ENCODE peak calls at places on chromosomes 11 and 22, in seven cellular contexts. One of them, this sample, is unnamed. For H3K9me3, the result is how much of the 10 kb centered on the place peaks cover.

GRCh38 chr22:36360871-36361383 is 26.8 kb downstream of the MYH9 start:
- DNase-seq in GM12878: no peak
- DNase-seq in K562: no peak
- DNase-seq in A549: no peak
- DNase-seq in SK-N-SH: no peak
- DNase-seq in HepG2: no peak
- DNase-seq in Panc1: no peak
- DNase-seq in this sample: no peak

GRCh38 chr22:31342389-31343125 is 3.6 kb downstream of the PATZ1 start:
- DNase-seq in GM12878: no peak
- DNase-seq in K562: no peak
- DNase-seq in A549: no peak
- DNase-seq in SK-N-SH: no peak
- DNase-seq in HepG2: no peak
- DNase-seq in Panc1: no peak
- DNase-seq in this sample: no peak

GRCh38 chr11:131279685-131280084 is 90.7 kb upstream of the NTM start:
- DNase-seq in GM12878: no peak
- DNase-seq in K562: no peak
- DNase-seq in A549: no peak
- DNase-seq in SK-N-SH: no peak
- DNase-seq in HepG2: no peak
- DNase-seq in Panc1: no peak
- DNase-seq in this sample: no peak

GRCh38 chr11:111520565-111520964 is 6.0 kb downstream of the HOATZ start:
- DNase-seq in GM12878: no peak
- DNase-seq in K562: no peak
- DNase-seq in A549: no peak
- DNase-seq in SK-N-SH: no peak
- DNase-seq in HepG2: no peak
- DNase-seq in Panc1: no peak
- DNase-seq in this sample: no peak

GRCh38 chr11:34948721-34949120 is 32.3 kb downstream of the PDHX start:
- DNase-seq in GM12878: no peak
- DNase-seq in K562: no peak
- DNase-seq in A549: no peak
- DNase-seq in SK-N-SH: no peak
- DNase-seq in HepG2: no peak
- DNase-seq in Panc1: no peak
- DNase-seq in this sample: no peak

GRCh38 chr22:22168190-22168940 is 76.2 kb upstream of the VPREB1 start:
- DNase-seq in GM12878: peak
- DNase-seq in K562: peak
- DNase-seq in A549: peak
- DNase-seq in SK-N-SH: peak
- DNase-seq in HepG2: peak
- DNase-seq in Panc1: no peak
- DNase-seq in this sample: peak

GRCh38 chr11:76768091-76769047 is 14.8 kb upstream of the TSKU start:
- DNase-seq in GM12878: no peak
- DNase-seq in K562: no peak
- DNase-seq in A549: no peak
- DNase-seq in SK-N-SH: no peak
- DNase-seq in HepG2: peak
- DNase-seq in Panc1: no peak
- DNase-seq in this sample: no peak

GRCh38 chr11:124791626-124792341 is 8.4 kb downstream of the MSANTD2 start:
- DNase-seq in GM12878: no peak
- DNase-seq in K562: no peak
- DNase-seq in A549: no peak
- DNase-seq in SK-N-SH: no peak
- DNase-seq in HepG2: no peak
- DNase-seq in Panc1: no peak
- DNase-seq in this sample: no peak

GRCh38 chr22:32409977-32410376 is 2.1 kb downstream of the RTCB start:
- DNase-seq in GM12878: no peak
- DNase-seq in K562: no peak
- DNase-seq in A549: no peak
- DNase-seq in SK-N-SH: no peak
- DNase-seq in HepG2: no peak
- DNase-seq in Panc1: no peak
- DNase-seq in this sample: no peak

GRCh38 chr22:41445171-41446056 is 1.2 kb downstream of the TOB2 start:
- DNase-seq in GM12878: no peak
- DNase-seq in K562: peak
- DNase-seq in A549: peak
- DNase-seq in SK-N-SH: no peak
- DNase-seq in HepG2: no peak
- DNase-seq in Panc1: no peak
- DNase-seq in this sample: no peak

GRCh38 chr11:15665368-15665871 is 550.7 kb downstream of the INSC start:
- DNase-seq in GM12878: no peak
- DNase-seq in K562: no peak
- DNase-seq in A549: peak
- DNase-seq in SK-N-SH: no peak
- DNase-seq in HepG2: peak
- DNase-seq in Panc1: no peak
- DNase-seq in this sample: no peak

GRCh38 chr11:57314221-57314973 is 10.4 kb downstream of the TNKS1BP1 start:
- DNase-seq in GM12878: no peak
- DNase-seq in K562: no peak
- DNase-seq in A549: no peak
- DNase-seq in SK-N-SH: no peak
- DNase-seq in HepG2: no peak
- DNase-seq in Panc1: no peak
- DNase-seq in this sample: no peak

GRCh38 chr11:63554901-63555218 is 8.3 kb downstream of the PLAAT2 start:
- DNase-seq in GM12878: no peak
- DNase-seq in K562: no peak
- DNase-seq in A549: no peak
- DNase-seq in SK-N-SH: no peak
- DNase-seq in HepG2: no peak
- DNase-seq in Panc1: no peak
- DNase-seq in this sample: no peak

GRCh38 chr11:123328281-123328680 is 101.8 kb upstream of the GRAMD1B start:
- DNase-seq in GM12878: no peak
- DNase-seq in K562: no peak
- DNase-seq in A549: no peak
- DNase-seq in SK-N-SH: no peak
- DNase-seq in HepG2: no peak
- DNase-seq in Panc1: no peak
- DNase-seq in this sample: no peak

GRCh38 chr11:44638032-44638431 is 72.6 kb downstream of the CD82 start:
- DNase-seq in GM12878: no peak
- DNase-seq in K562: no peak
- DNase-seq in A549: no peak
- DNase-seq in SK-N-SH: no peak
- DNase-seq in HepG2: no peak
- DNase-seq in Panc1: no peak
- DNase-seq in this sample: no peak

GRCh38 chr11:2592559-2593392 is 107.0 kb downstream of the KCNQ1OT1 start:
- DNase-seq in GM12878: no peak
- DNase-seq in K562: no peak
- DNase-seq in A549: no peak
- DNase-seq in SK-N-SH: no peak
- DNase-seq in HepG2: no peak
- DNase-seq in Panc1: no peak
- DNase-seq in this sample: no peak
- TF ChIP-seq REST in GM12878: no peak
- TF ChIP-seq REST in K562: no peak
- TF ChIP-seq REST in A549: no peak
- TF ChIP-seq REST in SK-N-SH: no peak
- TF ChIP-seq REST in HepG2: no peak
- TF ChIP-seq REST in Panc1: no peak
- TF ChIP-seq REST in this sample: no peak

GRCh38 chr22:47918936-47919505 is 1156.6 kb downstream of the TBC1D22A start:
- DNase-seq in GM12878: no peak
- DNase-seq in K562: no peak
- DNase-seq in A549: no peak
- DNase-seq in SK-N-SH: no peak
- DNase-seq in HepG2: no peak
- DNase-seq in Panc1: no peak
- DNase-seq in this sample: no peak

GRCh38 chr22:47919893-47920292 is 1157.4 kb downstream of the TBC1D22A start:
- DNase-seq in GM12878: no peak
- DNase-seq in K562: no peak
- DNase-seq in A549: no peak
- DNase-seq in SK-N-SH: no peak
- DNase-seq in HepG2: no peak
- DNase-seq in Panc1: no peak
- DNase-seq in this sample: no peak

GRCh38 chr22:47920380-47920959 is 1158.0 kb downstream of the TBC1D22A start:
- DNase-seq in GM12878: no peak
- DNase-seq in K562: no peak
- DNase-seq in A549: no peak
- DNase-seq in SK-N-SH: no peak
- DNase-seq in HepG2: no peak
- DNase-seq in Panc1: no peak
- DNase-seq in this sample: no peak

GRCh38 chr22:47921906-47922305 is 1159.5 kb downstream of the TBC1D22A start:
- DNase-seq in GM12878: no peak
- DNase-seq in K562: no peak
- DNase-seq in A549: no peak
- DNase-seq in SK-N-SH: no peak
- DNase-seq in HepG2: no peak
- DNase-seq in Panc1: no peak
- DNase-seq in this sample: no peak

GRCh38 chr22:47918276-47918928 is 1156.0 kb downstream of the TBC1D22A start:
- DNase-seq in GM12878: peak
- DNase-seq in K562: no peak
- DNase-seq in A549: no peak
- DNase-seq in SK-N-SH: no peak
- DNase-seq in HepG2: no peak
- DNase-seq in Panc1: no peak
- DNase-seq in this sample: no peak
- H3K9me3 ChIP-seq in GM12878: under half
- H3K9me3 ChIP-seq in K562: under half
- H3K9me3 ChIP-seq in A549: under half
- H3K9me3 ChIP-seq in SK-N-SH: under half
- H3K9me3 ChIP-seq in HepG2: under half
- H3K9me3 ChIP-seq in Panc1: under half
- H3K9me3 ChIP-seq in this sample: under half

GRCh38 chr11:96105944-96106343 is 182.0 kb upstream of the MTMR2 start:
- DNase-seq in GM12878: no peak
- DNase-seq in K562: no peak
- DNase-seq in A549: no peak
- DNase-seq in SK-N-SH: no peak
- DNase-seq in HepG2: no peak
- DNase-seq in Panc1: no peak
- DNase-seq in this sample: no peak
- TF ChIP-seq REST in GM12878: no peak
- TF ChIP-seq REST in K562: no peak
- TF ChIP-seq REST in A549: no peak
- TF ChIP-seq REST in SK-N-SH: no peak
- TF ChIP-seq REST in HepG2: no peak
- TF ChIP-seq REST in Panc1: no peak
- TF ChIP-seq REST in this sample: no peak

GRCh38 chr11:71065794-71066193 is 186.6 kb downstream of the SHANK2 start:
- DNase-seq in GM12878: no peak
- DNase-seq in K562: no peak
- DNase-seq in A549: no peak
- DNase-seq in SK-N-SH: no peak
- DNase-seq in HepG2: no peak
- DNase-seq in Panc1: no peak
- DNase-seq in this sample: no peak

GRCh38 chr11:71064183-71064582 is 188.2 kb downstream of the SHANK2 start:
- DNase-seq in GM12878: no peak
- DNase-seq in K562: no peak
- DNase-seq in A549: no peak
- DNase-seq in SK-N-SH: no peak
- DNase-seq in HepG2: no peak
- DNase-seq in Panc1: no peak
- DNase-seq in this sample: no peak

GRCh38 chr11:71062199-71062598 is 190.2 kb downstream of the SHANK2 start:
- DNase-seq in GM12878: no peak
- DNase-seq in K562: no peak
- DNase-seq in A549: no peak
- DNase-seq in SK-N-SH: no peak
- DNase-seq in HepG2: no peak
- DNase-seq in Panc1: no peak
- DNase-seq in this sample: no peak

GRCh38 chr11:71064702-71065515 is 187.5 kb downstream of the SHANK2 start:
- DNase-seq in GM12878: no peak
- DNase-seq in K562: no peak
- DNase-seq in A549: no peak
- DNase-seq in SK-N-SH: no peak
- DNase-seq in HepG2: no peak
- DNase-seq in Panc1: no peak
- DNase-seq in this sample: no peak

DNA sequence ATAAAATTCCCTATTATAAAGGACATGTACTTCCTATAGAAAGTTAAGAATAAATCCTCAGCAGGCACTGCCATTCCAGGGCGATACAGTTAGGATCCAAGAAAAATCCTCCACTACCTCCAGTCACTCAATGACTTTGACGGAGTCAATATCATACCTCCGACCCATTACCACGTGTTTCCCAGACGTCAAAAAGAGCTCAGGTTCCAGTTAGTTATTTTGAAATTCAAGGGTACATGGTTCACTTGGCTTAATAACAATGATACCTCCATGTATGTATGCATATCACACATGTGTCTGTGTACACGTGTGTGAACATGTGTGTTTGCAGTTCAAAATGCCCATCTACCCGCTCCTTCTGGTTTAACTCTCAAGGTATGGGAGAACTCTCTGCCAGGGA is 189.2 kb downstream of the SHANK2 start:
- DNase-seq in GM12878: no peak
- DNase-seq in K562: no peak
- DNase-seq in A549: no peak
- DNase-seq in SK-N-SH: no peak
- DNase-seq in HepG2: no peak
- DNase-seq in Panc1: no peak
- DNase-seq in this sample: no peak
- H3K9me3 ChIP-seq in GM12878: under half
- H3K9me3 ChIP-seq in K562: under half
- H3K9me3 ChIP-seq in A549: under half
- H3K9me3 ChIP-seq in SK-N-SH: under half
- H3K9me3 ChIP-seq in HepG2: under half
- H3K9me3 ChIP-seq in Panc1: under half
- H3K9me3 ChIP-seq in this sample: under half

DNA sequence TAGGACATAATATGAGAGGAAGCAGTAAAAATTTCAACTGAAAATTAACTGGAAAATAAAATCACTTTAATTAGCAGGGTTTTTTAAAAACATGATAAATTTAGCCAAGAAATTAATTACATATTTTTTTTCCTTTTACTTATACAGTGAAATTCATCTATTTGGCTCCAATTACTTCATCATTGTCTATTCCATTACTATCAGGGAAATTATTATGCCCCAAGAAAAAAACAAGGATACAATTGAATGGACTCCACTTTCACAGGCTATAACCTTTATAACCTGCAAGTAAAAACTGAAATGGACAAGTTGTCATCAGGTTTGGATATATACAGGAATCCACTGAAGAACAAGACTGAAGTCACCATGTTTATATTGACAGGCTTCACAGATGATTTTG is at the start of gene OR5T3:
- DNase-seq in GM12878: no peak
- DNase-seq in K562: no peak
- DNase-seq in A549: no peak
- DNase-seq in SK-N-SH: no peak
- DNase-seq in HepG2: no peak
- DNase-seq in Panc1: no peak
- DNase-seq in this sample: no peak
- TF ChIP-seq REST in GM12878: no peak
- TF ChIP-seq REST in K562: no peak
- TF ChIP-seq REST in A549: no peak
- TF ChIP-seq REST in SK-N-SH: no peak
- TF ChIP-seq REST in HepG2: no peak
- TF ChIP-seq REST in Panc1: no peak
- TF ChIP-seq REST in this sample: no peak

GRCh38 chr11:91591021-91591420 is 633.6 kb upstream of the FAT3 start:
- DNase-seq in GM12878: no peak
- DNase-seq in K562: no peak
- DNase-seq in A549: no peak
- DNase-seq in SK-N-SH: no peak
- DNase-seq in HepG2: no peak
- DNase-seq in Panc1: no peak
- DNase-seq in this sample: no peak
- H3K9me3 ChIP-seq in GM12878: under half
- H3K9me3 ChIP-seq in K562: under half
- H3K9me3 ChIP-seq in A549: under half
- H3K9me3 ChIP-seq in SK-N-SH: under half
- H3K9me3 ChIP-seq in HepG2: half or more
- H3K9me3 ChIP-seq in Panc1: under half
- H3K9me3 ChIP-seq in this sample: under half